ENCODE peak calls at places on chromosomes 13 and 19, in six cellular contexts. One of them, this sample, is unnamed.

GRCh38 chr19:53877361-53877766 is 4.6 kb upstream of the PRKCG start:
- DNase-seq in ovary: no peak
- DNase-seq in upper lobe of right lung: no peak
- DNase-seq in tibial artery: no peak
- DNase-seq in fibroblast of lung: peak; percentile 22
- DNase-seq in ascending aorta: no peak
- DNase-seq in this sample: no peak

GRCh38 chr13:45548281-45548680 is 67.3 kb downstream of the ERICH6B start:
- DNase-seq in fibroblast of lung: no peak
- DNase-seq in tibial artery: no peak
- DNase-seq in ascending aorta: no peak
- DNase-seq in ovary: no peak
- DNase-seq in upper lobe of right lung: no peak
- DNase-seq in this sample: no peak

GRCh38 chr13:81872581-81872980 is 1531.7 kb upstream of the SPRY2 start:
- DNase-seq in upper lobe of right lung: no peak
- DNase-seq in fibroblast of lung: no peak
- DNase-seq in tibial artery: no peak
- DNase-seq in ovary: no peak
- DNase-seq in ascending aorta: no peak
- DNase-seq in this sample: no peak

GRCh38 chr13:37868691-37869505 is 674 bp downstream of the TRPC4 start:
- DNase-seq in ascending aorta: no peak
- DNase-seq in ovary: no peak
- DNase-seq in fibroblast of lung: peak; percentile 58
- DNase-seq in tibial artery: no peak
- DNase-seq in upper lobe of right lung: no peak
- DNase-seq in this sample: no peak

GRCh38 chr13:107450426-107450825 is 764.9 kb downstream of the LIG4 start:
- DNase-seq in fibroblast of lung: peak; percentile 33
- DNase-seq in tibial artery: no peak
- DNase-seq in ascending aorta: no peak
- DNase-seq in upper lobe of right lung: no peak
- DNase-seq in ovary: no peak
- DNase-seq in this sample: no peak

GRCh38 chr13:93227280-93227905 is 786 bp downstream of the GPC6 start:
- DNase-seq in tibial artery: no peak
- DNase-seq in fibroblast of lung: peak; percentile 64
- DNase-seq in ascending aorta: no peak
- DNase-seq in upper lobe of right lung: no peak
- DNase-seq in ovary: peak; percentile 30
- DNase-seq in this sample: peak; percentile 35

GRCh38 chr19:1017115-1017905 is 3.6 kb downstream of the TMEM259 start:
- DNase-seq in upper lobe of right lung: no peak
- DNase-seq in tibial artery: no peak
- DNase-seq in ovary: no peak
- DNase-seq in fibroblast of lung: no peak
- DNase-seq in ascending aorta: no peak
- DNase-seq in this sample: no peak

GRCh38 chr13:30615851-30616311 is 1.8 kb upstream of the USPL1 start:
- DNase-seq in ascending aorta: no peak
- DNase-seq in fibroblast of lung: peak; percentile 40
- DNase-seq in tibial artery: no peak
- DNase-seq in upper lobe of right lung: no peak
- DNase-seq in ovary: no peak
- DNase-seq in this sample: no peak

GRCh38 chr19:1261863-1262686 is 7.1 kb upstream of the CIRBP start:
- DNase-seq in tibial artery: peak; percentile 71
- DNase-seq in upper lobe of right lung: peak; percentile 95
- DNase-seq in ascending aorta: peak; percentile 94
- DNase-seq in ovary: peak; percentile 67
- DNase-seq in fibroblast of lung: peak; percentile 83
- DNase-seq in this sample: peak; percentile 91

GRCh38 chr19:42066075-42066754 is 3.8 kb downstream of the GRIK5 start:
- DNase-seq in upper lobe of right lung: no peak
- DNase-seq in ovary: no peak
- DNase-seq in tibial artery: no peak
- DNase-seq in ascending aorta: no peak
- DNase-seq in fibroblast of lung: peak; percentile 26
- DNase-seq in this sample: no peak

GRCh38 chr13:74794147-74794546 is 659.9 kb upstream of the KLF12 start:
- DNase-seq in fibroblast of lung: no peak
- DNase-seq in upper lobe of right lung: no peak
- DNase-seq in tibial artery: no peak
- DNase-seq in ascending aorta: no peak
- DNase-seq in ovary: no peak
- DNase-seq in this sample: no peak

GRCh38 chr13:27339299-27339698 is 68.7 kb downstream of the RASL11A start:
- DNase-seq in ovary: no peak
- DNase-seq in ascending aorta: no peak
- DNase-seq in fibroblast of lung: peak; percentile 20
- DNase-seq in upper lobe of right lung: no peak
- DNase-seq in tibial artery: no peak
- DNase-seq in this sample: no peak

GRCh38 chr19:33385956-33386355 is 12.4 kb downstream of the CEBPG start:
- DNase-seq in fibroblast of lung: no peak
- DNase-seq in ovary: no peak
- DNase-seq in upper lobe of right lung: no peak
- DNase-seq in ascending aorta: no peak
- DNase-seq in tibial artery: no peak
- DNase-seq in this sample: no peak

GRCh38 chr19:39082745-39083598 is 1.2 kb upstream of the ACP7 start:
- DNase-seq in ascending aorta: no peak
- DNase-seq in ovary: no peak
- DNase-seq in upper lobe of right lung: no peak
- DNase-seq in tibial artery: no peak
- DNase-seq in fibroblast of lung: no peak
- DNase-seq in this sample: no peak

GRCh38 chr19:35117791-35118190 is 2.2 kb downstream of the FXYD3 start:
- DNase-seq in tibial artery: no peak
- DNase-seq in upper lobe of right lung: no peak
- DNase-seq in ascending aorta: no peak
- DNase-seq in ovary: no peak
- DNase-seq in fibroblast of lung: no peak
- DNase-seq in this sample: no peak

GRCh38 chr19:35117017-35117570 is 1.5 kb downstream of the FXYD3 start:
- DNase-seq in ovary: no peak
- DNase-seq in upper lobe of right lung: no peak
- DNase-seq in ascending aorta: no peak
- DNase-seq in fibroblast of lung: no peak
- DNase-seq in tibial artery: no peak
- DNase-seq in this sample: no peak

GRCh38 chr19:35119578-35119977 is 4.0 kb downstream of the FXYD3 start:
- DNase-seq in fibroblast of lung: no peak
- DNase-seq in upper lobe of right lung: no peak
- DNase-seq in ovary: no peak
- DNase-seq in tibial artery: no peak
- DNase-seq in ascending aorta: no peak
- DNase-seq in this sample: no peak

GRCh38 chr19:35119091-35119490 is 3.5 kb downstream of the FXYD3 start:
- DNase-seq in ovary: no peak
- DNase-seq in upper lobe of right lung: no peak
- DNase-seq in ascending aorta: no peak
- DNase-seq in fibroblast of lung: no peak
- DNase-seq in tibial artery: no peak
- DNase-seq in this sample: no peak

GRCh38 chr19:35118268-35119026 is 2.8 kb downstream of the FXYD3 start:
- DNase-seq in ascending aorta: no peak
- DNase-seq in fibroblast of lung: no peak
- DNase-seq in tibial artery: no peak
- DNase-seq in upper lobe of right lung: peak; percentile 89
- DNase-seq in ovary: no peak
- DNase-seq in this sample: peak; percentile 87
- H3K4me1 ChIP-seq in ascending aorta: peaks cover 13% of the 10 kb centered on the region
- H3K4me1 ChIP-seq in fibroblast of lung: peaks cover 4% of the 10 kb centered on the region
- H3K4me1 ChIP-seq in tibial artery: peaks cover 21% of the 10 kb centered on the region
- H3K4me1 ChIP-seq in upper lobe of right lung: peaks cover 30% of the 10 kb centered on the region
- H3K4me1 ChIP-seq in ovary: peaks cover 14% of the 10 kb centered on the region
- H3K4me1 ChIP-seq in this sample: peaks cover 20% of the 10 kb centered on the region

DNA sequence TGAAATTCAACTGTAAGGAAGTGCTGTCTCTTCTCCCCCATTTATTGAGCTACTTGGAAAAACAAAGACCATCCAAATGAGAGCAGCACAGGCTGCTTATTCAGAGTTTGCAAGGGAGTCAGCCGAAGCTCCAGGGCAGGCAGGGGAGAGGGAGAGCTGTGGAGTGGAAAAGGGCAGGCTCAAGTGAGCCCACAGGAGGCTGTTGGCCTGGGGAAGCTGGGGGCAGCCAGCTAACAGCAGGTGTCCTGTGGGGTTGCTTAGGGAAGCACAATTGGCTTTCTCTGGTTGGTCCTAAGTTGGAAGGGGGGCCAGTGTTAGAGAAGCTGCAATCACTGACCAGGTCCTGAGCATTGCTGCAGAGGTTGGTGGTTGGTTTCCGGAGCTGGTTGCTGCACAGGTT is 23.9 kb downstream of the SLC25A42 start:
- DNase-seq in fibroblast of lung: no peak
- DNase-seq in ascending aorta: no peak
- DNase-seq in upper lobe of right lung: no peak
- DNase-seq in tibial artery: no peak
- DNase-seq in ovary: no peak
- DNase-seq in this sample: no peak
- H3K27ac ChIP-seq in fibroblast of lung: no peak overlapping the region
- H3K27ac ChIP-seq in ascending aorta: no peak overlapping the region
- H3K27ac ChIP-seq in upper lobe of right lung: no peak overlapping the region
- H3K27ac ChIP-seq in tibial artery: no peak overlapping the region
- H3K27ac ChIP-seq in ovary: no peak overlapping the region
- H3K27ac ChIP-seq in this sample: no peak overlapping the region

GRCh38 chr19:9672893-9673292 is 2.0 kb downstream of the ZNF562 start:
- DNase-seq in tibial artery: no peak
- DNase-seq in fibroblast of lung: no peak
- DNase-seq in ascending aorta: no peak
- DNase-seq in upper lobe of right lung: no peak
- DNase-seq in ovary: no peak
- DNase-seq in this sample: no peak
- H3K4me3 ChIP-seq in tibial artery: no peak overlapping the region
- H3K4me3 ChIP-seq in fibroblast of lung: no peak overlapping the region
- H3K4me3 ChIP-seq in ascending aorta: no peak overlapping the region
- H3K4me3 ChIP-seq in upper lobe of right lung: no peak overlapping the region
- H3K4me3 ChIP-seq in ovary: no peak overlapping the region
- H3K4me3 ChIP-seq in this sample: no peak overlapping the region

DNA sequence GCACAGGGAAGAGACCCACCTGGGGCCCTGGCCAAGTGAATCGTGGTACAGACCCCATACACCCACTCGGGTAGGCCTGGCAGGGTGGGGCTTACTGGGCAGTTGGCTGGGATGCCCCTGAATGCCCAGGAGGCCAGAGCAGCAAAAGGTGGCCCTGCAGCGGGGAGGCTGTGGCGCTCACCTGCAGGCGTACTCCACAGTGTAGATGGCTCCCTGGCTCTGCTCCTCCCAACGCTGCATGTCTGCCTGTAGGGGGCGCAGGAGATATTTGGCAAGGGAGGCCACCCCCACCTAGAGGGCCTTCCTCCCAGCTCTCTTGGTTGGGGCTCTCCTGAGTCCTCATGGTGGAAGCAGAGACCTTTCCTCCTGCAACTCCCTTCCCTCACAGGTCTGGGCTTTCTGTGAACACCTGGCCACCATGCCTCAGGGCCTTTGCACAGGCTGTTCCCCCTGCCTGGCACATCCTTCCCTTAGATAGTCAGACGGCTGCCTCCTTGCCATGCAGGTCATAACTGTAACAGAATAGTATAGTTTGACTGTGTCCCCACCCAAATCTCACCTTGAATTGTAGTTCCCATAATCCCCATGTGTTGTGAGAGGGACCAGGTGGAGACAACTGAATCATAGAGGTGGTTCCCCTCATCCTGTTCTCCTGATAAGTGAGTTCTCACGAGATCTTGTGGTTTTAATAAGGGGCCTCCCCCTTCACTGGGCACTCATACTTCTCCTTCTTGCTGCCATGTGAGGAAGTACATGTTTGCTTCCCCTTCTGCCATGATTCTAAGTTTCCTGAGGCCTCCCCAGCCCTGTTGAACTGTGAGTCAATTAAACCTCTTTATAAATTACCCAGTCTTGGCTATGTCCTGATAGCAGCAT is 5.9 kb downstream of the BORCS8 start:
- DNase-seq in tibial artery: no peak
- DNase-seq in upper lobe of right lung: no peak
- DNase-seq in ascending aorta: no peak
- DNase-seq in fibroblast of lung: peak; percentile 18
- DNase-seq in ovary: no peak
- DNase-seq in this sample: no peak
- H3K4me1 ChIP-seq in tibial artery: peaks cover 22% of the 10 kb centered on the region
- H3K4me1 ChIP-seq in upper lobe of right lung: peaks cover 22% of the 10 kb centered on the region
- H3K4me1 ChIP-seq in ascending aorta: peaks cover 19% of the 10 kb centered on the region
- H3K4me1 ChIP-seq in fibroblast of lung: peaks cover 2% of the 10 kb centered on the region
- H3K4me1 ChIP-seq in ovary: peaks cover 4% of the 10 kb centered on the region
- H3K4me1 ChIP-seq in this sample: peaks cover 21% of the 10 kb centered on the region

DNA sequence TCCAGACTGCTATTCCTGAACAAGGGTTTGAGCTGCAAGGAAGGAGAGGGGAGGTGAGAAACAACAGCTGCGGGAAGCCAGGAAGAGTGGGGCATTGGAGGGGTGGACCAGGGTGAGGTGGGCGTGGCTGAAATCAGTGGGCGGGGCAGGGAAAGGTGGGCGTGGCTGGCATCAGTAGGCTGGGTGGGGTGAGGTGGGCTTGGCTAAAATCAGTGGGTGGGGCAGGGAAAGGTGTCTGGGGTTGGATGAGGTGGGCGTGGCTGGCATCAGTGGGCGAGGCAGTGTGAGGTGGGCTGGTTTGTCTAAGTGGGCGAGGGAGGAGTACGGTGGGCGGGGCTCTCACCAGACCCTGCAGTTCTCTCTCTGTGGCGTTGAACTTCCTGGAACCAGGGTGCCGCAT is 87.6 kb downstream of the MUC16 start:
- DNase-seq in tibial artery: no peak
- DNase-seq in ascending aorta: no peak
- DNase-seq in upper lobe of right lung: no peak
- DNase-seq in fibroblast of lung: no peak
- DNase-seq in ovary: no peak
- DNase-seq in this sample: no peak
- H3K27ac ChIP-seq in tibial artery: no peak overlapping the region
- H3K27ac ChIP-seq in ascending aorta: no peak overlapping the region
- H3K27ac ChIP-seq in upper lobe of right lung: no peak overlapping the region
- H3K27ac ChIP-seq in fibroblast of lung: no peak overlapping the region
- H3K27ac ChIP-seq in ovary: no peak overlapping the region
- H3K27ac ChIP-seq in this sample: no peak overlapping the region

This sample was measured in lower lobe of right lung.